ENCODE peak calls at places on chromosomes 16 and 17, in nine cellular contexts. M, J, P, Z, N, D, T, S and E are unnamed samples.

GRCh38 chr17:50580636-50581035 is 20.1 kb downstream of the CACNA1G start:
- DNase-seq in M (no peak), J (no peak), P (no peak), Z (no peak), N (no peak), D (no peak), T (no peak), S (no peak), E (no peak)

GRCh38 chr16:17448640-17449638 is 21.8 kb downstream of the XYLT1 start:
- DNase-seq in M (no peak), J (peak), P (no peak), Z (no peak), N (no peak), D (peak), T (no peak), S (no peak), E (no peak)

GRCh38 chr17:38864636-38865398 is 5.0 kb upstream of the LASP1 start:
- DNase-seq in M (no peak), J (no peak), P (no peak), Z (peak), N (peak), D (no peak), T (no peak), S (no peak), E (no peak)

GRCh38 chr17:21208352-21208751 is 5.6 kb downstream of the TMEM11 start:
- DNase-seq in M (no peak), J (no peak), P (no peak), Z (no peak), N (no peak), D (no peak), T (no peak), S (no peak), E (no peak)

GRCh38 chr16:79933586-79933985 is 333.0 kb upstream of the MAF start:
- DNase-seq in M (no peak), J (no peak), P (no peak), Z (no peak), N (no peak), D (no peak), T (no peak), S (no peak), E (no peak)

GRCh38 chr17:68198931-68199836 is 48.7 kb upstream of the AMZ2 start:
- DNase-seq in M (no peak), J (peak), P (no peak), Z (no peak), N (peak), D (no peak), T (no peak), S (no peak), E (no peak)

GRCh38 chr16:27365142-27366089 is 36.6 kb upstream of the IL21R start:
- DNase-seq in M (no peak), J (no peak), P (no peak), Z (peak), N (peak), D (no peak), T (no peak), S (no peak), E (peak)

GRCh38 chr17:32536736-32537646 is 50.2 kb downstream of the CDK5R1 start:
- DNase-seq in M (no peak), J (no peak), P (peak), Z (peak), N (no peak), D (no peak), T (no peak), S (no peak), E (peak)

GRCh38 chr17:61139219-61139618 is 260.4 kb upstream of the TBX2 start:
- DNase-seq in M (no peak), J (peak), P (peak), Z (peak), N (peak), D (peak), T (no peak), S (no peak), E (peak)

GRCh38 chr16:49856741-49857330 is 924 bp upstream of the ZNF423 start:
- DNase-seq in M (peak), J (peak), P (no peak), Z (peak), N (peak), D (peak), T (no peak), S (peak), E (no peak)

GRCh38 chr16:49608095-49608494 is 234.5 kb downstream of the C16orf78 start:
- DNase-seq in M (no peak), J (no peak), P (no peak), Z (no peak), N (no peak), D (no peak), T (no peak), S (no peak), E (peak)

GRCh38 chr16:3112881-3113574 is 642 bp downstream of the ZNF205 start:
- DNase-seq in M (no peak), J (no peak), P (no peak), Z (peak), N (no peak), D (no peak), T (no peak), S (no peak), E (no peak)

GRCh38 chr17:64009571-64010402 is 10.6 kb downstream of the ICAM2 start:
- DNase-seq in M (no peak), J (no peak), P (no peak), Z (no peak), N (peak), D (no peak), T (no peak), S (no peak), E (peak)

GRCh38 chr17:10087333-10087732 is 111.1 kb downstream of the GAS7 start:
- DNase-seq in M (no peak), J (no peak), P (no peak), Z (no peak), N (no peak), D (peak), T (no peak), S (no peak), E (no peak)

GRCh38 chr17:55811536-55811935 is 60.7 kb downstream of the PCTP start:
- DNase-seq in M (no peak), J (no peak), P (no peak), Z (no peak), N (no peak), D (no peak), T (no peak), S (no peak), E (no peak)

GRCh38 chr17:75688209-75688771 is 21.2 kb downstream of the SAP30BP start:
- DNase-seq in M (no peak), J (no peak), P (no peak), Z (peak), N (peak), D (peak), T (no peak), S (no peak), E (no peak)

GRCh38 chr17:75848523-75849303 is 4.5 kb upstream of the UNC13D start:
- DNase-seq in M (peak), J (peak), P (no peak), Z (peak), N (peak), D (peak), T (no peak), S (peak), E (peak)

GRCh38 chr17:1755993-1756306 is 5.9 kb upstream of the SERPINF1 start:
- DNase-seq in M (no peak), J (no peak), P (no peak), Z (no peak), N (no peak), D (no peak), T (no peak), S (no peak), E (no peak)

GRCh38 chr17:8900207-8900606 is 32.7 kb upstream of the PIK3R6 start:
- DNase-seq in M (no peak), J (no peak), P (no peak), Z (no peak), N (no peak), D (no peak), T (no peak), S (no peak), E (no peak)

GRCh38 chr16:89392881-89393730 is 97.3 kb downstream of the ANKRD11 start:
- DNase-seq in M (no peak), J (no peak), P (no peak), Z (no peak), N (no peak), D (no peak), T (no peak), S (no peak), E (no peak)

GRCh38 chr17:82325286-82326180 is 8.0 kb downstream of the SECTM1 start:
- DNase-seq in M (no peak), J (no peak), P (no peak), Z (no peak), N (no peak), D (no peak), T (no peak), S (no peak), E (no peak)

GRCh38 chr16:2663553-2664521 is 18.5 kb upstream of the KCTD5 start:
- DNase-seq in M (no peak), J (peak), P (no peak), Z (peak), N (peak), D (no peak), T (no peak), S (no peak), E (peak)

GRCh38 chr17:76685846-76686245 is 24.9 kb downstream of the MXRA7 start:
- DNase-seq in M (no peak), J (no peak), P (no peak), Z (no peak), N (no peak), D (no peak), T (no peak), S (no peak), E (no peak)

GRCh38 chr16:1152651-1153259 is at the start of gene CACNA1H:
- DNase-seq in M (no peak), J (peak), P (no peak), Z (no peak), N (no peak), D (no peak), T (no peak), S (no peak), E (no peak)

GRCh38 chr16:85946680-85947510 is 47.9 kb downstream of the IRF8 start:
- DNase-seq in M (no peak), J (no peak), P (no peak), Z (no peak), N (no peak), D (peak), T (no peak), S (no peak), E (no peak)

GRCh38 chr16:50684823-50685455 is 3.8 kb upstream of the SNX20 start:
- DNase-seq in M (no peak), J (no peak), P (no peak), Z (no peak), N (no peak), D (peak), T (no peak), S (no peak), E (no peak)

GRCh38 chr16:11844499-11844898 is 6.8 kb downstream of the RSL1D1 start:
- DNase-seq in M (no peak), J (no peak), P (no peak), Z (no peak), N (no peak), D (no peak), T (no peak), S (no peak), E (no peak)

GRCh38 chr17:40816569-40816968 is 5.8 kb downstream of the KRT10 start:
- DNase-seq in M (no peak), J (no peak), P (no peak), Z (no peak), N (no peak), D (no peak), T (no peak), S (no peak), E (no peak)

GRCh38 chr17:75338335-75338734 is 49.1 kb upstream of the SLC25A19 start:
- DNase-seq in M (no peak), J (no peak), P (no peak), Z (peak), N (no peak), D (peak), T (no peak), S (no peak), E (no peak)

GRCh38 chr17:31524926-31525800 is 133.7 kb downstream of the RAB11FIP4 start:
- DNase-seq in M (peak), J (peak), P (peak), Z (peak), N (peak), D (peak), T (peak), S (peak), E (peak)

GRCh38 chr16:67441907-67442306 is 11.0 kb downstream of the HSD11B2 start:
- DNase-seq in M (no peak), J (no peak), P (no peak), Z (peak), N (no peak), D (no peak), T (no peak), S (no peak), E (no peak)

GRCh38 chr16:87592018-87592712 is 10.1 kb upstream of the JPH3 start:
- DNase-seq in M (no peak), J (no peak), P (no peak), Z (no peak), N (no peak), D (no peak), T (no peak), S (no peak), E (no peak)

GRCh38 chr17:21017256-21017655 is 25.6 kb downstream of the USP22 start:
- DNase-seq in M (no peak), J (no peak), P (no peak), Z (no peak), N (no peak), D (no peak), T (no peak), S (no peak), E (no peak)

GRCh38 chr16:8849411-8850011 is 19.3 kb downstream of the CARHSP1 start:
- DNase-seq in M (no peak), J (no peak), P (no peak), Z (peak), N (no peak), D (peak), T (no peak), S (no peak), E (no peak)